ENCODE peak calls at places on chromosomes 11 and 22, in five cellular contexts. One of them, this sample, is unnamed.
A peak's percentile ranks its signal among the peaks of the same experiment; 100 is the strongest.

GRCh38 chr22:29346659-29347058 is 31.2 kb upstream of the RASL10A start:
- DNase-seq in testis: no peak
- DNase-seq in prostate gland: peak; percentile 86
- DNase-seq in A549: no peak
- DNase-seq in body of pancreas: no peak
- DNase-seq in this sample: no peak

GRCh38 chr11:1548221-1549070 is 23.6 kb downstream of the DUSP8 start:
- DNase-seq in testis: peak; percentile 89
- DNase-seq in body of pancreas: peak; percentile 95
- DNase-seq in prostate gland: peak; percentile 69
- DNase-seq in A549: peak; percentile 87
- DNase-seq in this sample: no peak

GRCh38 chr11:71408826-71409225 is 39.4 kb downstream of the DHCR7 start:
- DNase-seq in A549: no peak
- DNase-seq in prostate gland: no peak
- DNase-seq in testis: no peak
- DNase-seq in body of pancreas: no peak
- DNase-seq in this sample: no peak

GRCh38 chr11:19393941-19394340 is 153.2 kb upstream of the E2F8 start:
- DNase-seq in prostate gland: no peak
- DNase-seq in testis: no peak
- DNase-seq in body of pancreas: no peak
- DNase-seq in A549: no peak
- DNase-seq in this sample: no peak

GRCh38 chr22:17563936-17564391 is 666 bp downstream of the SLC25A18 start:
- DNase-seq in A549: no peak
- DNase-seq in body of pancreas: no peak
- DNase-seq in testis: peak; percentile 77
- DNase-seq in prostate gland: no peak
- DNase-seq in this sample: no peak

GRCh38 chr11:43856988-43857387 is 23.6 kb upstream of the ALKBH3 start:
- DNase-seq in body of pancreas: no peak
- DNase-seq in prostate gland: no peak
- DNase-seq in testis: no peak
- DNase-seq in A549: no peak
- DNase-seq in this sample: no peak

GRCh38 chr11:126109941-126110731 is 47.5 kb upstream of the CDON start:
- DNase-seq in prostate gland: no peak
- DNase-seq in testis: no peak
- DNase-seq in body of pancreas: no peak
- DNase-seq in A549: no peak
- DNase-seq in this sample: no peak

GRCh38 chr11:118194835-118195627 is 18.6 kb upstream of the SCN2B start:
- DNase-seq in prostate gland: peak; percentile 81
- DNase-seq in body of pancreas: peak; percentile 97
- DNase-seq in testis: peak; percentile 93
- DNase-seq in A549: peak; percentile 62
- DNase-seq in this sample: peak; percentile 88

GRCh38 chr11:107576497-107577086 is 11.1 kb upstream of the ALKBH8 start:
- DNase-seq in body of pancreas: peak; percentile 69
- DNase-seq in A549: peak; percentile 36
- DNase-seq in testis: peak; percentile 82
- DNase-seq in prostate gland: no peak
- DNase-seq in this sample: no peak

GRCh38 chr11:112786886-112787530 is 174.2 kb upstream of the NCAM1 start:
- DNase-seq in prostate gland: no peak
- DNase-seq in body of pancreas: no peak
- DNase-seq in A549: no peak
- DNase-seq in testis: no peak
- DNase-seq in this sample: no peak

GRCh38 chr11:8828580-8829358 is 82.2 kb upstream of the AKIP1 start:
- DNase-seq in testis: peak; percentile 53
- DNase-seq in body of pancreas: no peak
- DNase-seq in A549: no peak
- DNase-seq in prostate gland: no peak
- DNase-seq in this sample: no peak

GRCh38 chr11:102241026-102241425 is 76.3 kb upstream of the BIRC3 start:
- DNase-seq in testis: no peak
- DNase-seq in A549: no peak
- DNase-seq in body of pancreas: no peak
- DNase-seq in prostate gland: no peak
- DNase-seq in this sample: no peak

GRCh38 chr11:46296520-46297448 is 19.3 kb downstream of the CREB3L1 start:
- DNase-seq in body of pancreas: peak; percentile 43
- DNase-seq in testis: peak; percentile 52
- DNase-seq in A549: no peak
- DNase-seq in prostate gland: no peak
- DNase-seq in this sample: no peak

GRCh38 chr11:100010393-100010792 is 676.7 kb upstream of the ARHGAP42 start:
- DNase-seq in body of pancreas: no peak
- DNase-seq in testis: no peak
- DNase-seq in prostate gland: no peak
- DNase-seq in A549: no peak
- DNase-seq in this sample: no peak

GRCh38 chr11:12815931-12816494 is 141.8 kb downstream of the TEAD1 start:
- DNase-seq in A549: no peak
- DNase-seq in body of pancreas: no peak
- DNase-seq in testis: no peak
- DNase-seq in prostate gland: no peak
- DNase-seq in this sample: no peak

GRCh38 chr11:72711141-72711540 is 36.9 kb upstream of the PDE2A start:
- DNase-seq in testis: no peak
- DNase-seq in A549: no peak
- DNase-seq in prostate gland: no peak
- DNase-seq in body of pancreas: no peak
- DNase-seq in this sample: no peak

GRCh38 chr11:110474578-110474977 is 44.8 kb downstream of the FDX1 start:
- DNase-seq in testis: no peak
- DNase-seq in prostate gland: no peak
- DNase-seq in body of pancreas: no peak
- DNase-seq in A549: no peak
- DNase-seq in this sample: no peak

GRCh38 chr11:134488913-134489312 is 76.9 kb upstream of the B3GAT1 start:
- DNase-seq in testis: no peak
- DNase-seq in A549: no peak
- DNase-seq in body of pancreas: no peak
- DNase-seq in prostate gland: no peak
- DNase-seq in this sample: no peak

GRCh38 chr11:45400594-45400993 is 114.5 kb upstream of the SYT13 start:
- DNase-seq in A549: no peak
- DNase-seq in testis: no peak
- DNase-seq in prostate gland: no peak
- DNase-seq in body of pancreas: no peak
- DNase-seq in this sample: no peak

GRCh38 chr22:27318516-27318915 is 483.0 kb downstream of the MN1 start:
- DNase-seq in testis: no peak
- DNase-seq in body of pancreas: no peak
- DNase-seq in A549: no peak
- DNase-seq in prostate gland: no peak
- DNase-seq in this sample: no peak

GRCh38 chr11:132999031-132999430 is 533.3 kb downstream of the OPCML start:
- DNase-seq in A549: no peak
- DNase-seq in body of pancreas: no peak
- DNase-seq in prostate gland: no peak
- DNase-seq in testis: no peak
- DNase-seq in this sample: no peak

GRCh38 chr11:117410861-117411725 is 83.4 kb downstream of the CEP164 start:
- DNase-seq in prostate gland: no peak
- DNase-seq in body of pancreas: no peak
- DNase-seq in A549: no peak
- DNase-seq in testis: no peak
- DNase-seq in this sample: peak; percentile 68

GRCh38 chr11:77519847-77520246 is 46.0 kb upstream of the PAK1 start:
- DNase-seq in testis: no peak
- DNase-seq in A549: no peak
- DNase-seq in prostate gland: no peak
- DNase-seq in body of pancreas: no peak
- DNase-seq in this sample: no peak

GRCh38 chr22:24400726-24401596 is 26.4 kb upstream of the ADORA2A start:
- DNase-seq in body of pancreas: no peak
- DNase-seq in prostate gland: no peak
- DNase-seq in A549: no peak
- DNase-seq in testis: no peak
- DNase-seq in this sample: no peak

GRCh38 chr11:78400701-78401100 is 16.9 kb downstream of the GAB2 start:
- DNase-seq in prostate gland: no peak
- DNase-seq in A549: no peak
- DNase-seq in testis: no peak
- DNase-seq in body of pancreas: no peak
- DNase-seq in this sample: no peak

GRCh38 chr11:126049159-126049558 is 13.5 kb downstream of the CDON start:
- DNase-seq in testis: no peak
- DNase-seq in body of pancreas: no peak
- DNase-seq in A549: no peak
- DNase-seq in prostate gland: no peak
- DNase-seq in this sample: no peak

GRCh38 chr11:134658481-134659080 is 246.5 kb upstream of the B3GAT1 start:
- DNase-seq in prostate gland: no peak
- DNase-seq in A549: no peak
- DNase-seq in body of pancreas: no peak
- DNase-seq in testis: peak; percentile 14
- DNase-seq in this sample: no peak

GRCh38 chr11:45788887-45789286 is 16.1 kb upstream of the SLC35C1 start:
- DNase-seq in prostate gland: no peak
- DNase-seq in testis: no peak
- DNase-seq in A549: no peak
- DNase-seq in body of pancreas: no peak
- DNase-seq in this sample: no peak

GRCh38 chr22:24231706-24232105 is 13.2 kb downstream of the GGT5 start:
- DNase-seq in body of pancreas: no peak
- DNase-seq in prostate gland: no peak
- DNase-seq in testis: no peak
- DNase-seq in A549: no peak
- DNase-seq in this sample: no peak

GRCh38 chr11:45165386-45165785 is 18.9 kb downstream of the PRDM11 start:
- DNase-seq in testis: no peak
- DNase-seq in prostate gland: no peak
- DNase-seq in body of pancreas: no peak
- DNase-seq in A549: no peak
- DNase-seq in this sample: no peak

GRCh38 chr11:128342511-128343133 is 244.7 kb downstream of the ETS1 start:
- DNase-seq in body of pancreas: no peak
- DNase-seq in A549: peak; percentile 19
- DNase-seq in prostate gland: no peak
- DNase-seq in testis: no peak
- DNase-seq in this sample: no peak

GRCh38 chr11:126834149-126834548 is 166.4 kb downstream of the KIRREL3 start:
- DNase-seq in testis: no peak
- DNase-seq in prostate gland: no peak
- DNase-seq in body of pancreas: no peak
- DNase-seq in A549: no peak
- DNase-seq in this sample: no peak

GRCh38 chr11:18739684-18740083 is 13.7 kb upstream of the IGSF22 start:
- DNase-seq in prostate gland: no peak
- DNase-seq in body of pancreas: no peak
- DNase-seq in testis: no peak
- DNase-seq in A549: no peak
- DNase-seq in this sample: no peak

GRCh38 chr22:26849575-26849974 is 192.2 kb downstream of the MIAT start:
- DNase-seq in A549: no peak
- DNase-seq in body of pancreas: no peak
- DNase-seq in prostate gland: no peak
- DNase-seq in testis: no peak
- DNase-seq in this sample: no peak

DNA sequence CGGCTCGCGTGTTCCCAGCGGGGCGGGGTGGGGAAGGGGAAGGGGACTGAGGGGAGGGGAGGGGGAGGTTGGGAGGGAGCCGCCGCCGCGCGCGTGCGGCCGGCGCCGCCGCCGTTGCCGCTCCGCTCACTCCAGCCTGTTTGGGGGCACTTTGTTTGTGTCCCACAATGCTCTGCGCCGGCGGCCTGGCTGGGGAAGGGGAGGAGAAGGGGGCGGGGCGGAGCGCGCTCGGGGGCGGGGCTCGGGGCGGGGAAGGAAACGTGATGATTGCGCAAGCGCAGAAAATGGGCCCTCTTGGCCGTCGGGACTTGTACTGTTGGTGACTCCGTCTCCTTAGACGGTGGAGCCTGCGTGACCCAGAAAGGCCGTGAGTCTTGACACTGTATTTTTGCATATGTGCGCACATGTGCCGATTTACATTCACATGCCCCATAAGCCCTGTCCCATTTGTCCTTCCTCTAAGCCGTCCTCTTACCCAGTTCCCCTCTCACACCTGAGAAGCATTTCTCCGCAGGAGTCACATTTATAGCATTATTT is at the start of gene ZBTB44:
- DNase-seq in testis: peak; percentile 96
- DNase-seq in prostate gland: peak; percentile 92
- DNase-seq in A549: peak; percentile 63
- DNase-seq in body of pancreas: peak; percentile 94
- DNase-seq in this sample: peak; percentile 95
- TF ChIP-seq POLR2A in testis: no peak
- TF ChIP-seq POLR2A in prostate gland: peak; percentile 66
- TF ChIP-seq POLR2A in A549: peak; percentile 42
- TF ChIP-seq POLR2A in body of pancreas: peak; percentile 75
- TF ChIP-seq POLR2A in this sample: no peak

DNA sequence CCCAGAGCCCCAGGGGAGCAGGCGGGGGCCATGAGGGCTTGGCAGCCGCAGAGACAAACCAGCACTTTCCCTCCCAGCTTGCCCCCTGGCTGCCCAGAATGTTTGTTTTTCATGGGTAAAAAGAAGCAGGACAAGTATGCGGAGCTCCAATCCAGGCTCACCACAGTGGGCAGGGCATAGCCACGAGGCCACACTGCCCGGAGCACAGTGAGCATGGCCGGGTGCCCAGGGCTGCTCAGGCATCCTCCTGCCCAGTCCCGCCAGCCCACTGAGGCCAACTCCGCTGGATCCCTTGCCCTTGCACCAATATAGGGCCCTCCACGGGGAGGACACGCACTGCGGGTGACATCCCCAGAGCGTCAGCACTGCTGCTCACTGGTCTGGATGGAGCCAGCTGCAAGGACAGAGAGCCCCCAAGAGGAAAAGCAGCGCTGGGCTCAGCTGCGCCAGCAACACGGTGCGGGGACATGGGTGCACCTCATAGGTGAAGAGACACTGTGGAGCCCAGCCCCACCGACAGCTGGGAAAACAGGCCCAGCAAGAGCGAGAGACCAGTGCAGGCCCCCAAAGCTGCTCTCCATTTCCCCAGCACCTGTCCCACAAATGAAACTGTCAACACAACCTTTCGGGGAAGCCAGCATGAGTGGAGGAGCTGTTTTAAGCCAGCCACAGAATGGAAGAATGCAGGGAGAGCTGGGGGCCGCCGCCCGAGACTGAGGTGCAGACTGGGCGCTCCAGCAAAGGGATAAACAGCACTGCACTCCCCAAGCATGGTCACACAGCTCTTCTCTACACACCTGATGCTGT is 24.8 kb downstream of the ARVCF start:
- DNase-seq in prostate gland: no peak
- DNase-seq in body of pancreas: no peak
- DNase-seq in A549: no peak
- DNase-seq in testis: no peak
- DNase-seq in this sample: no peak
- H3K27ac ChIP-seq in prostate gland: no peak overlapping the region
- H3K27ac ChIP-seq in body of pancreas: no peak overlapping the region
- H3K27ac ChIP-seq in A549: no peak overlapping the region
- H3K27ac ChIP-seq in testis: no peak overlapping the region
- H3K27ac ChIP-seq in this sample: no peak overlapping the region

GRCh38 chr22:50272103-50272782 is 2.1 kb upstream of the MAPK11 start:
- DNase-seq in prostate gland: no peak
- DNase-seq in body of pancreas: no peak
- DNase-seq in A549: no peak
- DNase-seq in testis: no peak
- DNase-seq in this sample: no peak
- H3K4me3 ChIP-seq in prostate gland: no peak overlapping the region
- H3K4me3 ChIP-seq in body of pancreas: no peak overlapping the region
- H3K4me3 ChIP-seq in A549: no peak overlapping the region
- H3K4me3 ChIP-seq in testis: peak overlapping the region; percentile 46
- H3K4me3 ChIP-seq in this sample: peak overlapping the region; percentile 63

GRCh38 chr11:61963016-61963281 is 4.5 kb downstream of the FTH1 start:
- DNase-seq in prostate gland: no peak
- DNase-seq in body of pancreas: no peak
- DNase-seq in A549: no peak
- DNase-seq in testis: no peak
- DNase-seq in this sample: no peak
- TF ChIP-seq POLR2A in prostate gland: peak; percentile 5
- TF ChIP-seq POLR2A in body of pancreas: no peak
- TF ChIP-seq POLR2A in A549: peak; percentile 51
- TF ChIP-seq POLR2A in testis: no peak
- TF ChIP-seq POLR2A in this sample: no peak